ENCODE peak calls at places on chromosomes 6 and 20, in five cellular contexts. C, W, N, S and A are unnamed samples.

GRCh38 chr6:72616406-72617015 is 5.4 kb upstream of the KCNQ5 start:
- DNase-seq in S (no peak), W (peak; percentile 56), N (no peak), C (peak; percentile 39), A (peak; percentile 51)

GRCh38 chr6:56399250-56399671 is 151.9 kb upstream of the COL21A1 start:
- DNase-seq in W (no peak), N (no peak), C (peak; percentile 63), S (no peak), A (peak; percentile 67)

GRCh38 chr6:26044140-26045045 is 42.8 kb upstream of the HFE start:
- DNase-seq in C (peak; percentile 35), N (peak; percentile 68), S (peak; percentile 21), W (no peak), A (peak; percentile 43)

GRCh38 chr6:19906161-19906560 is 69.0 kb downstream of the ID4 start:
- DNase-seq in S (no peak), W (no peak), C (peak; percentile 17), N (no peak), A (peak; percentile 0)

GRCh38 chr6:96942676-96943075 is 18.1 kb downstream of the KLHL32 start:
- DNase-seq in W (no peak), S (no peak), N (no peak), C (no peak), A (no peak)

GRCh38 chr20:6074145-6074561 is 20.3 kb upstream of the LRRN4 start:
- DNase-seq in S (no peak), C (no peak), W (peak; percentile 48), N (no peak), A (no peak)

GRCh38 chr6:69022991-69023390 is 387.9 kb downstream of the ADGRB3 start:
- DNase-seq in W (no peak), C (peak; percentile 82), N (no peak), S (no peak), A (peak; percentile 49)

GRCh38 chr20:53752971-53753879 is 159.6 kb upstream of the ZNF217 start:
- DNase-seq in S (peak; percentile 91), C (peak; percentile 84), N (no peak), W (peak; percentile 80), A (no peak)

GRCh38 chr20:48763183-48764030 is 64.4 kb downstream of the PREX1 start:
- DNase-seq in N (peak; percentile 73), S (no peak), C (no peak), W (no peak), A (no peak)

GRCh38 chr6:143368426-143368825 is 82.1 kb downstream of the ADAT2 start:
- DNase-seq in N (no peak), C (peak; percentile 47), S (no peak), W (peak; percentile 57), A (peak; percentile 22)

GRCh38 chr20:20493701-20494100 is 125.8 kb downstream of the INSM1 start:
- DNase-seq in C (no peak), S (no peak), W (no peak), N (no peak), A (no peak)

GRCh38 chr20:45432294-45432693 is 16.4 kb downstream of the PIGT start:
- DNase-seq in S (no peak), C (no peak), N (no peak), W (no peak), A (no peak)

GRCh38 chr6:149614352-149614751 is 34.2 kb downstream of the KATNA1 start:
- DNase-seq in S (no peak), W (no peak), N (no peak), C (peak; percentile 34), A (peak; percentile 28)

GRCh38 chr6:49978332-49979226 is 9.2 kb upstream of the DEFB113 start:
- DNase-seq in N (no peak), S (no peak), W (no peak), C (no peak), A (no peak)

GRCh38 chr6:155706341-155706740 is 250.7 kb upstream of the NOX3 start:
- DNase-seq in S (no peak), W (no peak), C (peak; percentile 1), N (no peak), A (no peak)

DNA sequence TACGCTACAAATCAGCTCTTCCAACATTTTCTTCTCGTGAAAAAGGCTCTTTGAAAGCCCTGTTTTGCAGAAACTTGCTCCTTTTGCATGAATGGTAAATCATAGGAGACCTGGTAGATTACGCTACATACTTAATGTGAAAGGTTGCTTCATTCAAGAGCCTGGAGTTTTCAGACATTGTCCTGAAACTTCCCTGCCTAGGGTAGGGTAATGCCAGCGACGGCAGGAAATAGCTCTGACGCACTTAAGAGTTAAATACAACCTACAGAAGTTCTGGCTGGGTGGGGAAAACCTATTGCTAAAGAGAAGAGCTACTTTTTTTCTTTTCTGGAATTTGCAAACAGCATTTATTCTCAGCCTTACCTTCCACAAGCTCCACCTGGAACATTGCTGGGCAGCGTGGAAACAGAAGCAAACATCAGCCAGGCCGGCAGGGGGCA is 144.5 kb downstream of the LPA start:
- DNase-seq in W (no peak), S (no peak), N (no peak), C (no peak), A (no peak)
- TF ChIP-seq CTCF in W (peak; percentile 96), S (peak; percentile 87), N (no peak), C (peak; percentile 93), A (peak; percentile 92)

DNA sequence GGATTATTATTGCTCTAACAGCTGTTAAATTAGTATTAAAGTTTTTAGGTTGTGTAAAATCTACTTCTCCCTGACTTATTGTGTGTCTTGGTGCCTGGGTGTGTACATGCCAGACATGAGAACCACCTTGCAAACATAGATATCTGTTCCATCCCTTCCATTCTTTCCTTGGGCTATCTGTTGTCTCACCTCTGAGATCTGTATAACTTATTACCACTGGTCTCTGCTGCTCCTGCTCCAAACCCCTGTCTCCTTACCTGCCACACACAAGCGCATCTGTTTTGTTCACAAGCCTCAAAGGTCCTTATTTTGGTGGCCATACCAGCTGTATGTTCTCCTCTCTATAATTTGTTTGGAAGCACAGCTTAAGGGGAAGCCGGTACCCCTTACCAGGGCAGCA is 2.5 kb downstream of the LRRC1 start:
- DNase-seq in S (no peak), N (no peak), W (no peak), C (no peak), A (no peak)
- H3K4me3 ChIP-seq in S (peak overlapping the region; percentile 86), N (no peak overlapping the region), W (no peak overlapping the region), C (peak overlapping the region; percentile 97), A (no peak overlapping the region)

GRCh38 chr6:167045828-167046580 is 46.8 kb downstream of the CEP43 start:
- DNase-seq in S (no peak), W (peak; percentile 26), N (no peak), C (no peak), A (no peak)
- TF ChIP-seq CTCF in S (no peak), W (peak; percentile 61), N (no peak), C (no peak), A (peak; percentile 26)

GRCh38 chr6:111710911-111711310 is 105.2 kb upstream of the TRAF3IP2 start:
- DNase-seq in S (no peak), N (no peak), C (no peak), W (no peak), A (no peak)

GRCh38 chr6:111709615-111710398 is 104.1 kb upstream of the TRAF3IP2 start:
- DNase-seq in C (peak; percentile 65), N (peak; percentile 63), W (peak; percentile 69), S (peak; percentile 54), A (peak; percentile 85)

GRCh38 chr6:111711476-111711875 is 105.8 kb upstream of the TRAF3IP2 start:
- DNase-seq in N (no peak), W (no peak), S (no peak), C (no peak), A (no peak)

GRCh38 chr6:111709201-111709600 is 103.5 kb upstream of the TRAF3IP2 start:
- DNase-seq in S (no peak), W (no peak), N (no peak), C (no peak), A (no peak)

GRCh38 chr6:111710439-111710838 is 104.8 kb upstream of the TRAF3IP2 start:
- DNase-seq in S (no peak), W (no peak), C (no peak), N (no peak), A (no peak)
- H3K4me3 ChIP-seq in S (no peak overlapping the region), W (no peak overlapping the region), C (no peak overlapping the region), N (no peak overlapping the region), A (no peak overlapping the region)